ENCODE peak calls at places on chromosomes 3 and 15, in nine cellular contexts. M is WTC11, Y is aorta, W is cortex of kidney, X is progenitor cell of endocrine pancreas, H is NCI-H524 treated with DMSO at 0.1 percent for 48 hours, I is hepatocyte, S is HCT116, T is iPS-NIHi11. C is an unnamed sample.

GRCh38 chr3:4816306-4816705 is 162.9 kb upstream of the BHLHE40 start:
- DNase-seq in S (no peak), Y (no peak), W (no peak), T (no peak), X (no peak), I (no peak), M (no peak), H (no peak), C (no peak)

GRCh38 chr15:67196672-67197363 is 57.6 kb downstream of the AAGAB start:
- DNase-seq in T (no peak), M (no peak), X (no peak), W (no peak), H (no peak), S (no peak), I (peak), Y (no peak), C (no peak)

GRCh38 chr15:99895189-99895955 is 162.1 kb upstream of the LYSMD4 start:
- DNase-seq in M (no peak), H (no peak), W (no peak), X (no peak), S (no peak), T (no peak), I (no peak), Y (no peak), C (no peak)

GRCh38 chr15:41207687-41208448 is 22.7 kb downstream of the EXD1 start:
- DNase-seq in T (no peak), I (no peak), H (no peak), Y (no peak), M (no peak), S (no peak), W (no peak), X (no peak), C (no peak)

GRCh38 chr3:188286087-188286513 is 132.1 kb downstream of the LPP start:
- DNase-seq in W (no peak), I (no peak), T (no peak), X (no peak), M (no peak), H (no peak), Y (no peak), S (peak), C (no peak)

GRCh38 chr3:48598323-48599076 is 3.4 kb upstream of the COL7A1 start:
- DNase-seq in T (no peak), X (no peak), M (no peak), H (no peak), S (no peak), I (peak), W (no peak), Y (peak), C (no peak)

GRCh38 chr15:66617137-66618090 is 51.6 kb upstream of the LCTL start:
- DNase-seq in T (no peak), X (no peak), W (no peak), H (no peak), S (no peak), M (peak), Y (peak), I (peak), C (peak)

GRCh38 chr3:89300976-89301375 is 193.6 kb downstream of the EPHA3 start:
- DNase-seq in S (no peak), H (no peak), W (no peak), Y (no peak), T (no peak), X (no peak), I (no peak), M (no peak), C (no peak)

GRCh38 chr15:82750831-82751181 is 41.1 kb upstream of the AP3B2 start:
- DNase-seq in S (no peak), H (no peak), T (no peak), W (no peak), I (peak), X (no peak), M (no peak), Y (no peak), C (no peak)

GRCh38 chr3:39896184-39896583 is 86.8 kb downstream of the MYRIP start:
- DNase-seq in T (no peak), I (no peak), H (no peak), X (no peak), Y (no peak), S (no peak), W (no peak), M (no peak), C (no peak)

GRCh38 chr15:67884514-67885225 is 44.8 kb upstream of the RNU6-1 start:
- DNase-seq in I (peak), S (no peak), H (no peak), Y (peak), X (peak), W (no peak), M (peak), T (peak), C (peak)

GRCh38 chr15:89686522-89686921 is 4.0 kb downstream of the PEX11A start:
- DNase-seq in I (no peak), W (no peak), Y (no peak), H (no peak), T (no peak), M (no peak), X (no peak), S (no peak), C (no peak)

GRCh38 chr3:125121246-125122010 is 65.6 kb upstream of the HEG1 start:
- DNase-seq in W (no peak), M (no peak), T (no peak), S (no peak), H (no peak), Y (no peak), I (no peak), X (no peak), C (no peak)

GRCh38 chr15:41043276-41043675 is 72.8 kb downstream of the INO80 start:
- DNase-seq in W (no peak), T (no peak), M (no peak), H (no peak), S (no peak), I (no peak), X (no peak), Y (no peak), C (peak)

GRCh38 chr3:43389388-43390254 is 103.3 kb downstream of the SNRK start:
- DNase-seq in Y (no peak), X (no peak), S (no peak), H (no peak), I (no peak), T (no peak), W (no peak), M (no peak), C (peak)

GRCh38 chr15:61769557-61769956 is 290.7 kb downstream of the VPS13C start:
- DNase-seq in T (no peak), H (no peak), M (no peak), I (no peak), W (no peak), X (no peak), S (no peak), Y (no peak), C (no peak)

GRCh38 chr15:87369269-87369668 is 887.3 kb downstream of the NTRK3 start:
- DNase-seq in X (no peak), S (no peak), I (no peak), Y (no peak), W (no peak), M (no peak), H (no peak), T (no peak), C (no peak)

GRCh38 chr15:40688932-40689799 is 5.8 kb upstream of the RAD51 start:
- DNase-seq in M (no peak), T (no peak), H (no peak), S (no peak), Y (no peak), I (no peak), X (no peak), W (no peak), C (no peak)

GRCh38 chr3:28751864-28752263 is 403.2 kb upstream of the AZI2 start:
- DNase-seq in X (no peak), W (no peak), H (no peak), I (no peak), M (no peak), S (no peak), T (no peak), Y (no peak), C (no peak)

GRCh38 chr15:67101981-67102929 is 36.9 kb downstream of the SMAD3 start:
- DNase-seq in I (no peak), M (no peak), Y (no peak), T (no peak), H (no peak), X (no peak), W (no peak), S (no peak), C (no peak)

GRCh38 chr3:159632847-159633246 is 355.8 kb upstream of the IL12A start:
- DNase-seq in T (no peak), H (no peak), Y (no peak), I (no peak), W (no peak), X (no peak), M (no peak), S (no peak), C (no peak)

GRCh38 chr3:88957751-88958452 is 149.5 kb upstream of the EPHA3 start:
- DNase-seq in W (no peak), S (no peak), I (no peak), H (no peak), T (no peak), M (no peak), Y (no peak), X (no peak), C (no peak)

GRCh38 chr3:192641911-192642310 is 85.4 kb downstream of the FGF12 start:
- DNase-seq in I (no peak), T (no peak), W (no peak), X (no peak), S (no peak), M (no peak), H (no peak), Y (no peak), C (no peak)

GRCh38 chr3:10757821-10758130 is 58.3 kb upstream of the SLC6A11 start:
- DNase-seq in X (no peak), T (no peak), Y (no peak), W (no peak), M (no peak), I (no peak), H (no peak), S (no peak), C (no peak)

GRCh38 chr15:25250906-25251622 is 187.8 kb downstream of the UBE3A start:
- DNase-seq in W (no peak), M (peak), T (no peak), Y (peak), S (no peak), H (no peak), I (peak), X (no peak), C (no peak)

GRCh38 chr3:151579571-151580270 is 118.9 kb upstream of the IGSF10 start:
- DNase-seq in X (no peak), T (no peak), W (no peak), M (no peak), Y (no peak), S (no peak), H (no peak), I (no peak), C (no peak)

GRCh38 chr3:41317718-41318117 is 118.4 kb downstream of the CTNNB1 start:
- DNase-seq in W (no peak), T (no peak), I (peak), X (no peak), S (no peak), H (no peak), Y (no peak), M (no peak), C (peak)

GRCh38 chr3:39469945-39470344 is 2.5 kb downstream of the MOBP start:
- DNase-seq in H (peak), X (no peak), W (no peak), S (no peak), Y (no peak), I (no peak), M (no peak), T (no peak), C (no peak)

GRCh38 chr3:53844262-53845102 is 1.7 kb downstream of the CHDH start:
- DNase-seq in M (no peak), X (no peak), S (no peak), I (peak), T (no peak), W (no peak), H (no peak), Y (no peak), C (peak)

GRCh38 chr3:1087066-1087555 is 5.7 kb upstream of the CNTN6 start:
- DNase-seq in X (no peak), Y (peak), W (no peak), M (no peak), H (no peak), S (no peak), T (no peak), I (peak), C (no peak)

GRCh38 chr15:47885921-47886320 is 168.6 kb downstream of the SEMA6D start:
- DNase-seq in M (no peak), S (no peak), W (no peak), X (no peak), T (no peak), I (no peak), Y (no peak), H (no peak), C (no peak)

GRCh38 chr15:79872358-79873017 is 24.3 kb downstream of the MTHFS start:
- DNase-seq in S (no peak), H (no peak), M (no peak), Y (no peak), I (no peak), X (no peak), W (no peak), T (no peak), C (no peak)

GRCh38 chr15:72112111-72112510 is 5.8 kb downstream of the MYO9A start:
- DNase-seq in H (no peak), I (no peak), W (no peak), Y (no peak), S (no peak), T (no peak), X (no peak), M (no peak), C (no peak)

GRCh38 chr15:60179786-60180391 is 175.8 kb downstream of the FOXB1 start:
- DNase-seq in T (peak), H (no peak), W (no peak), Y (no peak), M (no peak), I (peak), S (peak), X (no peak), C (peak)

GRCh38 chr3:134917631-134918030 is 122.6 kb downstream of the EPHB1 start:
- DNase-seq in H (no peak), M (no peak), I (no peak), X (no peak), T (no peak), W (no peak), Y (no peak), S (no peak), C (no peak)

GRCh38 chr3:132543016-132543739 is 53.9 kb upstream of the ACKR4 start:
- DNase-seq in I (peak), S (peak), H (no peak), M (no peak), T (no peak), W (no peak), Y (no peak), X (no peak), C (peak)

GRCh38 chr3:159174715-159175390 is 373.0 kb downstream of the MFSD1 start:
- DNase-seq in M (no peak), T (no peak), H (peak), Y (no peak), S (no peak), I (no peak), W (no peak), X (no peak), C (no peak)